ENCODE peak calls at places on chromosomes 2 and 18, in seven cellular contexts. One of them, this sample, is unnamed.

GRCh38 chr18:65607161-65607560 is 143.7 kb upstream of the CDH7 start:
- DNase-seq in lower lobe of right lung: no peak
- DNase-seq in breast epithelium: no peak
- DNase-seq in suprapubic skin: no peak
- DNase-seq in aorta: no peak
- DNase-seq in thoracic aorta: no peak
- DNase-seq in heart left ventricle: no peak
- DNase-seq in this sample: no peak

GRCh38 chr2:26521913-26522180 is 43.9 kb upstream of the OTOF start:
- DNase-seq in breast epithelium: no peak
- DNase-seq in heart left ventricle: no peak
- DNase-seq in lower lobe of right lung: no peak
- DNase-seq in aorta: peak; percentile 32
- DNase-seq in thoracic aorta: no peak
- DNase-seq in suprapubic skin: no peak
- DNase-seq in this sample: no peak

GRCh38 chr2:2664989-2665833 is 334.1 kb upstream of the MYT1L start:
- DNase-seq in lower lobe of right lung: no peak
- DNase-seq in thoracic aorta: peak; percentile 11
- DNase-seq in breast epithelium: no peak
- DNase-seq in aorta: peak; percentile 78
- DNase-seq in suprapubic skin: no peak
- DNase-seq in heart left ventricle: no peak
- DNase-seq in this sample: no peak

GRCh38 chr2:2570360-2570759 is 239.3 kb upstream of the MYT1L start:
- DNase-seq in thoracic aorta: no peak
- DNase-seq in suprapubic skin: no peak
- DNase-seq in heart left ventricle: no peak
- DNase-seq in breast epithelium: no peak
- DNase-seq in lower lobe of right lung: no peak
- DNase-seq in aorta: no peak
- DNase-seq in this sample: no peak

GRCh38 chr2:144198116-144198515 is 321.8 kb downstream of the ZEB2 start:
- DNase-seq in aorta: no peak
- DNase-seq in breast epithelium: no peak
- DNase-seq in heart left ventricle: no peak
- DNase-seq in thoracic aorta: no peak
- DNase-seq in lower lobe of right lung: no peak
- DNase-seq in suprapubic skin: no peak
- DNase-seq in this sample: no peak

GRCh38 chr2:222903234-222904220 is 42.7 kb downstream of the ACSL3 start:
- DNase-seq in breast epithelium: no peak
- DNase-seq in heart left ventricle: no peak
- DNase-seq in suprapubic skin: no peak
- DNase-seq in lower lobe of right lung: no peak
- DNase-seq in aorta: no peak
- DNase-seq in thoracic aorta: no peak
- DNase-seq in this sample: no peak

GRCh38 chr2:39696838-39697237 is 31.1 kb downstream of the TMEM178A start:
- DNase-seq in suprapubic skin: no peak
- DNase-seq in aorta: no peak
- DNase-seq in lower lobe of right lung: no peak
- DNase-seq in heart left ventricle: no peak
- DNase-seq in breast epithelium: no peak
- DNase-seq in thoracic aorta: no peak
- DNase-seq in this sample: no peak

GRCh38 chr2:167196461-167197252 is 308.4 kb downstream of the XIRP2 start:
- DNase-seq in breast epithelium: no peak
- DNase-seq in aorta: no peak
- DNase-seq in suprapubic skin: no peak
- DNase-seq in thoracic aorta: no peak
- DNase-seq in lower lobe of right lung: peak; percentile 45
- DNase-seq in heart left ventricle: peak; percentile 59
- DNase-seq in this sample: peak; percentile 35

GRCh38 chr2:186771395-186771794 is 77.5 kb downstream of the FAM171B start:
- DNase-seq in lower lobe of right lung: no peak
- DNase-seq in suprapubic skin: no peak
- DNase-seq in thoracic aorta: no peak
- DNase-seq in breast epithelium: no peak
- DNase-seq in heart left ventricle: no peak
- DNase-seq in aorta: no peak
- DNase-seq in this sample: no peak

GRCh38 chr18:23106575-23106974 is 28.7 kb upstream of the CABLES1 start:
- DNase-seq in suprapubic skin: no peak
- DNase-seq in lower lobe of right lung: no peak
- DNase-seq in thoracic aorta: no peak
- DNase-seq in heart left ventricle: no peak
- DNase-seq in aorta: peak; percentile 63
- DNase-seq in breast epithelium: peak; percentile 48
- DNase-seq in this sample: no peak

GRCh38 chr18:55713707-55714106 is 125.7 kb upstream of the TCF4 start:
- DNase-seq in heart left ventricle: no peak
- DNase-seq in thoracic aorta: no peak
- DNase-seq in breast epithelium: no peak
- DNase-seq in suprapubic skin: no peak
- DNase-seq in lower lobe of right lung: no peak
- DNase-seq in aorta: no peak
- DNase-seq in this sample: no peak

GRCh38 chr18:78156466-78156865 is 823.2 kb upstream of the SALL3 start:
- DNase-seq in breast epithelium: no peak
- DNase-seq in aorta: no peak
- DNase-seq in suprapubic skin: no peak
- DNase-seq in thoracic aorta: no peak
- DNase-seq in lower lobe of right lung: no peak
- DNase-seq in heart left ventricle: no peak
- DNase-seq in this sample: no peak

GRCh38 chr18:72155327-72155726 is 388.8 kb downstream of the CBLN2 start:
- DNase-seq in thoracic aorta: no peak
- DNase-seq in heart left ventricle: no peak
- DNase-seq in breast epithelium: peak; percentile 22
- DNase-seq in lower lobe of right lung: no peak
- DNase-seq in suprapubic skin: no peak
- DNase-seq in aorta: no peak
- DNase-seq in this sample: no peak

GRCh38 chr2:219426534-219427136 is 8.0 kb upstream of the SPEG start:
- DNase-seq in thoracic aorta: no peak
- DNase-seq in lower lobe of right lung: no peak
- DNase-seq in suprapubic skin: peak; percentile 74
- DNase-seq in aorta: no peak
- DNase-seq in heart left ventricle: peak; percentile 32
- DNase-seq in breast epithelium: no peak
- DNase-seq in this sample: no peak

GRCh38 chr2:46009772-46010171 is 287.4 kb upstream of the EPAS1 start:
- DNase-seq in heart left ventricle: no peak
- DNase-seq in aorta: no peak
- DNase-seq in breast epithelium: no peak
- DNase-seq in lower lobe of right lung: no peak
- DNase-seq in thoracic aorta: no peak
- DNase-seq in suprapubic skin: no peak
- DNase-seq in this sample: no peak

GRCh38 chr2:201665420-201666158 is 22.3 kb upstream of the TMEM237 start:
- DNase-seq in suprapubic skin: no peak
- DNase-seq in lower lobe of right lung: no peak
- DNase-seq in breast epithelium: no peak
- DNase-seq in aorta: no peak
- DNase-seq in heart left ventricle: no peak
- DNase-seq in thoracic aorta: no peak
- DNase-seq in this sample: no peak

GRCh38 chr2:98578231-98578630 is 30.1 kb downstream of the COA5 start:
- DNase-seq in aorta: no peak
- DNase-seq in lower lobe of right lung: no peak
- DNase-seq in thoracic aorta: no peak
- DNase-seq in heart left ventricle: no peak
- DNase-seq in breast epithelium: no peak
- DNase-seq in suprapubic skin: no peak
- DNase-seq in this sample: no peak

GRCh38 chr2:150596071-150596470 is 108.6 kb upstream of the RND3 start:
- DNase-seq in aorta: no peak
- DNase-seq in suprapubic skin: no peak
- DNase-seq in heart left ventricle: no peak
- DNase-seq in breast epithelium: no peak
- DNase-seq in lower lobe of right lung: no peak
- DNase-seq in thoracic aorta: no peak
- DNase-seq in this sample: no peak

GRCh38 chr2:68774569-68775271 is 40.1 kb downstream of the ARHGAP25 start:
- DNase-seq in suprapubic skin: peak; percentile 86
- DNase-seq in breast epithelium: peak; percentile 43
- DNase-seq in heart left ventricle: peak; percentile 78
- DNase-seq in thoracic aorta: no peak
- DNase-seq in lower lobe of right lung: peak; percentile 87
- DNase-seq in aorta: peak; percentile 83
- DNase-seq in this sample: peak; percentile 95

GRCh38 chr2:44053052-44053451 is 57.3 kb upstream of the LRPPRC start:
- DNase-seq in breast epithelium: no peak
- DNase-seq in aorta: no peak
- DNase-seq in thoracic aorta: no peak
- DNase-seq in suprapubic skin: no peak
- DNase-seq in heart left ventricle: no peak
- DNase-seq in lower lobe of right lung: no peak
- DNase-seq in this sample: no peak

GRCh38 chr18:54033087-54033486 is 191.4 kb downstream of the MBD2 start:
- DNase-seq in thoracic aorta: no peak
- DNase-seq in suprapubic skin: no peak
- DNase-seq in breast epithelium: no peak
- DNase-seq in lower lobe of right lung: no peak
- DNase-seq in heart left ventricle: no peak
- DNase-seq in aorta: no peak
- DNase-seq in this sample: no peak

GRCh38 chr2:133418021-133418420 is 150.2 kb downstream of the NCKAP5 start:
- DNase-seq in aorta: no peak
- DNase-seq in heart left ventricle: no peak
- DNase-seq in thoracic aorta: no peak
- DNase-seq in breast epithelium: no peak
- DNase-seq in suprapubic skin: no peak
- DNase-seq in lower lobe of right lung: no peak
- DNase-seq in this sample: no peak

GRCh38 chr18:8854962-8855361 is 149.6 kb downstream of the MTCL1 start:
- DNase-seq in aorta: no peak
- DNase-seq in breast epithelium: no peak
- DNase-seq in thoracic aorta: no peak
- DNase-seq in suprapubic skin: no peak
- DNase-seq in heart left ventricle: no peak
- DNase-seq in lower lobe of right lung: no peak
- DNase-seq in this sample: no peak

GRCh38 chr18:46407471-46408166 is 249.4 kb downstream of the LOXHD1 start:
- DNase-seq in lower lobe of right lung: no peak
- DNase-seq in suprapubic skin: no peak
- DNase-seq in thoracic aorta: peak; percentile 9
- DNase-seq in heart left ventricle: peak; percentile 66
- DNase-seq in aorta: no peak
- DNase-seq in breast epithelium: no peak
- DNase-seq in this sample: no peak

GRCh38 chr2:209532321-209532720 is 108.5 kb downstream of the MAP2 start:
- DNase-seq in thoracic aorta: no peak
- DNase-seq in aorta: no peak
- DNase-seq in lower lobe of right lung: no peak
- DNase-seq in heart left ventricle: no peak
- DNase-seq in breast epithelium: no peak
- DNase-seq in suprapubic skin: no peak
- DNase-seq in this sample: no peak

GRCh38 chr18:35460719-35461118 is 37.0 kb downstream of the INO80C start:
- DNase-seq in breast epithelium: no peak
- DNase-seq in aorta: no peak
- DNase-seq in lower lobe of right lung: no peak
- DNase-seq in suprapubic skin: no peak
- DNase-seq in heart left ventricle: no peak
- DNase-seq in thoracic aorta: no peak
- DNase-seq in this sample: no peak

GRCh38 chr2:241118727-241119505 is 16.8 kb upstream of the MTERF4 start:
- DNase-seq in suprapubic skin: peak; percentile 65
- DNase-seq in thoracic aorta: no peak
- DNase-seq in heart left ventricle: no peak
- DNase-seq in lower lobe of right lung: no peak
- DNase-seq in breast epithelium: no peak
- DNase-seq in aorta: no peak
- DNase-seq in this sample: peak; percentile 51
- H3K27ac ChIP-seq in suprapubic skin: no peak overlapping the region
- H3K27ac ChIP-seq in thoracic aorta: no peak overlapping the region
- H3K27ac ChIP-seq in heart left ventricle: no peak overlapping the region
- H3K27ac ChIP-seq in lower lobe of right lung: no peak overlapping the region
- H3K27ac ChIP-seq in breast epithelium: no peak overlapping the region
- H3K27ac ChIP-seq in aorta: no peak overlapping the region
- H3K27ac ChIP-seq in this sample: no peak overlapping the region

GRCh38 chr2:160333324-160334027 is 133.4 kb upstream of the ITGB6 start:
- DNase-seq in lower lobe of right lung: no peak
- DNase-seq in heart left ventricle: no peak
- DNase-seq in breast epithelium: no peak
- DNase-seq in thoracic aorta: no peak
- DNase-seq in suprapubic skin: no peak
- DNase-seq in aorta: no peak
- DNase-seq in this sample: no peak
- H3K4me1 ChIP-seq in lower lobe of right lung: peaks cover 82% of the 10 kb centered on the region
- H3K4me1 ChIP-seq in heart left ventricle: peaks cover 70% of the 10 kb centered on the region
- H3K4me1 ChIP-seq in breast epithelium: no peaks in the 10 kb centered on the region
- H3K4me1 ChIP-seq in thoracic aorta: peaks cover 86% of the 10 kb centered on the region
- H3K4me1 ChIP-seq in suprapubic skin: peaks cover 55% of the 10 kb centered on the region
- H3K4me1 ChIP-seq in aorta: peaks cover 12% of the 10 kb centered on the region
- H3K4me1 ChIP-seq in this sample: peaks cover 11% of the 10 kb centered on the region

GRCh38 chr18:7666195-7666776 is 99.2 kb downstream of the PTPRM start:
- DNase-seq in breast epithelium: no peak
- DNase-seq in aorta: no peak
- DNase-seq in thoracic aorta: no peak
- DNase-seq in lower lobe of right lung: no peak
- DNase-seq in heart left ventricle: no peak
- DNase-seq in suprapubic skin: no peak
- DNase-seq in this sample: no peak
- H3K27ac ChIP-seq in breast epithelium: no peak overlapping the region
- H3K27ac ChIP-seq in aorta: no peak overlapping the region
- H3K27ac ChIP-seq in thoracic aorta: no peak overlapping the region
- H3K27ac ChIP-seq in lower lobe of right lung: no peak overlapping the region
- H3K27ac ChIP-seq in heart left ventricle: no peak overlapping the region
- H3K27ac ChIP-seq in suprapubic skin: no peak overlapping the region
- H3K27ac ChIP-seq in this sample: no peak overlapping the region

GRCh38 chr2:208249241-208249640 is 5.6 kb downstream of the IDH1 start:
- DNase-seq in heart left ventricle: no peak
- DNase-seq in breast epithelium: no peak
- DNase-seq in lower lobe of right lung: no peak
- DNase-seq in suprapubic skin: no peak
- DNase-seq in aorta: no peak
- DNase-seq in thoracic aorta: no peak
- DNase-seq in this sample: no peak

GRCh38 chr2:208252766-208253492 is 1.9 kb downstream of the IDH1 start:
- DNase-seq in heart left ventricle: no peak
- DNase-seq in lower lobe of right lung: no peak
- DNase-seq in aorta: no peak
- DNase-seq in breast epithelium: no peak
- DNase-seq in suprapubic skin: no peak
- DNase-seq in thoracic aorta: no peak
- DNase-seq in this sample: no peak

GRCh38 chr2:208248601-208249000 is 6.3 kb downstream of the IDH1 start:
- DNase-seq in lower lobe of right lung: no peak
- DNase-seq in thoracic aorta: no peak
- DNase-seq in breast epithelium: no peak
- DNase-seq in suprapubic skin: no peak
- DNase-seq in aorta: no peak
- DNase-seq in heart left ventricle: no peak
- DNase-seq in this sample: no peak

GRCh38 chr2:208250401-208250800 is 4.5 kb downstream of the IDH1 start:
- DNase-seq in breast epithelium: no peak
- DNase-seq in thoracic aorta: no peak
- DNase-seq in suprapubic skin: no peak
- DNase-seq in aorta: no peak
- DNase-seq in heart left ventricle: no peak
- DNase-seq in lower lobe of right lung: no peak
- DNase-seq in this sample: no peak

GRCh38 chr2:208251098-208251497 is 3.8 kb downstream of the IDH1 start:
- DNase-seq in breast epithelium: no peak
- DNase-seq in suprapubic skin: no peak
- DNase-seq in aorta: no peak
- DNase-seq in heart left ventricle: no peak
- DNase-seq in thoracic aorta: no peak
- DNase-seq in lower lobe of right lung: no peak
- DNase-seq in this sample: no peak
- H3K4me1 ChIP-seq in breast epithelium: no peaks in the 10 kb centered on the region
- H3K4me1 ChIP-seq in suprapubic skin: peaks cover 57% of the 10 kb centered on the region
- H3K4me1 ChIP-seq in aorta: no peaks in the 10 kb centered on the region
- H3K4me1 ChIP-seq in heart left ventricle: peaks cover 18% of the 10 kb centered on the region
- H3K4me1 ChIP-seq in thoracic aorta: peaks cover 46% of the 10 kb centered on the region
- H3K4me1 ChIP-seq in lower lobe of right lung: peaks cover 54% of the 10 kb centered on the region
- H3K4me1 ChIP-seq in this sample: no peaks in the 10 kb centered on the region